ENCODE peak calls at places on chromosomes 5 and 9, in four cellular contexts. One of them, this sample, is unnamed.

GRCh38 chr9:93644397-93645088 is 68.2 kb downstream of the PHF2 start:
- DNase-seq in GM12878: no peak
- DNase-seq in SK-N-SH: no peak
- DNase-seq in HCT116: no peak
- DNase-seq in this sample: no peak

GRCh38 chr5:80059354-80059980 is 24.3 kb downstream of the THBS4 start:
- DNase-seq in GM12878: no peak
- DNase-seq in SK-N-SH: no peak
- DNase-seq in HCT116: no peak
- DNase-seq in this sample: no peak

GRCh38 chr5:67996596-67996995 is 219.0 kb upstream of the PIK3R1 start:
- DNase-seq in GM12878: no peak
- DNase-seq in SK-N-SH: no peak
- DNase-seq in HCT116: no peak
- DNase-seq in this sample: no peak

GRCh38 chr5:41507501-41507900 is 2.9 kb downstream of the PLCXD3 start:
- DNase-seq in GM12878: no peak
- DNase-seq in SK-N-SH: no peak
- DNase-seq in HCT116: no peak
- DNase-seq in this sample: no peak

GRCh38 chr9:128118971-128119665 is 8.4 kb downstream of the PTGES2 start:
- DNase-seq in GM12878: no peak
- DNase-seq in SK-N-SH: no peak
- DNase-seq in HCT116: no peak
- DNase-seq in this sample: no peak

GRCh38 chr5:64767959-64768357 is 533 bp downstream of the SREK1IP1 start:
- DNase-seq in GM12878: no peak
- DNase-seq in SK-N-SH: no peak
- DNase-seq in HCT116: no peak
- DNase-seq in this sample: no peak

GRCh38 chr9:120942186-120943001 is 15.8 kb upstream of the TRAF1 start:
- DNase-seq in GM12878: no peak
- DNase-seq in SK-N-SH: no peak
- DNase-seq in HCT116: no peak
- DNase-seq in this sample: no peak

GRCh38 chr5:93225748-93226147 is 355.3 kb downstream of the NR2F1-AS1 start:
- DNase-seq in GM12878: no peak
- DNase-seq in SK-N-SH: no peak
- DNase-seq in HCT116: no peak
- DNase-seq in this sample: no peak

GRCh38 chr9:35814106-35814840 is 569 bp downstream of the HINT2 start:
- DNase-seq in GM12878: no peak
- DNase-seq in SK-N-SH: peak
- DNase-seq in HCT116: no peak
- DNase-seq in this sample: peak

GRCh38 chr5:9380108-9380507 is 165.8 kb downstream of the SEMA5A start:
- DNase-seq in GM12878: no peak
- DNase-seq in SK-N-SH: no peak
- DNase-seq in HCT116: no peak
- DNase-seq in this sample: no peak

GRCh38 chr9:125749951-125750655 is 2.9 kb downstream of the PBX3 start:
- DNase-seq in GM12878: no peak
- DNase-seq in SK-N-SH: peak
- DNase-seq in HCT116: no peak
- DNase-seq in this sample: no peak

GRCh38 chr9:104772707-104773106 is 8.8 kb downstream of the NIPSNAP3B start:
- DNase-seq in GM12878: no peak
- DNase-seq in SK-N-SH: no peak
- DNase-seq in HCT116: no peak
- DNase-seq in this sample: no peak

GRCh38 chr5:158880514-158881001 is 219.2 kb downstream of the EBF1 start:
- DNase-seq in GM12878: no peak
- DNase-seq in SK-N-SH: no peak
- DNase-seq in HCT116: no peak
- DNase-seq in this sample: no peak

GRCh38 chr9:132753593-132753880 is 83.3 kb downstream of the GTF3C4 start:
- DNase-seq in GM12878: no peak
- DNase-seq in SK-N-SH: no peak
- DNase-seq in HCT116: no peak
- DNase-seq in this sample: no peak

GRCh38 chr9:11312976-11313375 is 700.2 kb upstream of the PTPRD start:
- DNase-seq in GM12878: no peak
- DNase-seq in SK-N-SH: no peak
- DNase-seq in HCT116: no peak
- DNase-seq in this sample: no peak

GRCh38 chr5:129973716-129974426 is 69.6 kb downstream of the CHSY3 start:
- DNase-seq in GM12878: no peak
- DNase-seq in SK-N-SH: no peak
- DNase-seq in HCT116: no peak
- DNase-seq in this sample: no peak

GRCh38 chr9:6680797-6681146 is 35.2 kb upstream of the GLDC start:
- DNase-seq in GM12878: no peak
- DNase-seq in SK-N-SH: peak
- DNase-seq in HCT116: no peak
- DNase-seq in this sample: no peak

GRCh38 chr5:138870611-138871010 is 4.5 kb downstream of the LRRTM2 start:
- DNase-seq in GM12878: no peak
- DNase-seq in SK-N-SH: peak
- DNase-seq in HCT116: no peak
- DNase-seq in this sample: no peak
- H3K4me3 ChIP-seq in GM12878: no peak
- H3K4me3 ChIP-seq in SK-N-SH: no peak
- H3K4me3 ChIP-seq in HCT116: no peak
- H3K4me3 ChIP-seq in this sample: no peak

DNA sequence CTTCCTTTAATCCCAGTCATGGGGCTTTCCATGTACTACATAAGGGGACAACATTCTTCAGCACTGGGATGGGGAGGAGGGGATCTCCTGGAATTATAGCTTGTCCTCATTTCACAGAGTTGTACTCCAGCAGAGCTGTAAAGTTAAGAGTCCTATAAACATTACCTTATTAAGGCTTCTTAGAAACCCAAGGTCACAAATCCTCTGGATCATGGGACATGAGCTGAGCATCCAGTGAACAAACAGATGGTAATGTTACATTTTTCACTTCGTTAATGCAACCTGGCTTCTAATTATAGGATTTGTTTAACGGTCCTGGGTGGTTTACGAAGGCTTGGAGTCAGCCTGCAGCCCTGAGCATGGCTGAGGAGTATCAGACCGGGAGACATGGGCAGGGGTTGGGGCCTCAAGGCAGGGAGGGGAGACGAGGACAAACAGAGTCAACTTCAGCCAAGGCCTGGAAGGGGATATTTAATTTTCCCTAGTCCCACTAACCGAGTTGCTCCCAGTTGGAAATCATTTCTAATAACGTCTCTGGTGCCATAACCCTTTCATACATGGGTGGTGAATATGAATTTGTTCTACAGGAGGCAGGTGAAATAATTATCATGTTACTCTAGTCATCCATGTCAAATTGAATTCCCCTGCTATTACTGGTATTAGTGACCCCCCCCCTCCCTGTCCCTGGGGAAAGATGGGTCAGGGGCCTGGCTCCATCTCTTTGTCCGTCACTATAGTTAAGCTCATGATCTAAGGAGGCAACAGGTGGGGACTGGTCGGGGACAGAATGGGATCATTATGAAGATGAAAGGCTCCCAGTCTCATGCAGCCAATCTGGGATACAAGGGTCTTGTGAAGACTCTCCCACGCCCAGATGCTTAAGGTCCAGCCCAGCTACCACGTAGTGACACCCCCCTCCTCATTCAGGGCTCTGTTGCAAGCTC is 10.7 kb upstream of the IL17B start:
- DNase-seq in GM12878: no peak
- DNase-seq in SK-N-SH: no peak
- DNase-seq in HCT116: no peak
- DNase-seq in this sample: no peak
- TF ChIP-seq YY1 in GM12878: no peak
- TF ChIP-seq YY1 in SK-N-SH: no peak
- TF ChIP-seq YY1 in HCT116: no peak
- TF ChIP-seq YY1 in this sample: no peak

DNA sequence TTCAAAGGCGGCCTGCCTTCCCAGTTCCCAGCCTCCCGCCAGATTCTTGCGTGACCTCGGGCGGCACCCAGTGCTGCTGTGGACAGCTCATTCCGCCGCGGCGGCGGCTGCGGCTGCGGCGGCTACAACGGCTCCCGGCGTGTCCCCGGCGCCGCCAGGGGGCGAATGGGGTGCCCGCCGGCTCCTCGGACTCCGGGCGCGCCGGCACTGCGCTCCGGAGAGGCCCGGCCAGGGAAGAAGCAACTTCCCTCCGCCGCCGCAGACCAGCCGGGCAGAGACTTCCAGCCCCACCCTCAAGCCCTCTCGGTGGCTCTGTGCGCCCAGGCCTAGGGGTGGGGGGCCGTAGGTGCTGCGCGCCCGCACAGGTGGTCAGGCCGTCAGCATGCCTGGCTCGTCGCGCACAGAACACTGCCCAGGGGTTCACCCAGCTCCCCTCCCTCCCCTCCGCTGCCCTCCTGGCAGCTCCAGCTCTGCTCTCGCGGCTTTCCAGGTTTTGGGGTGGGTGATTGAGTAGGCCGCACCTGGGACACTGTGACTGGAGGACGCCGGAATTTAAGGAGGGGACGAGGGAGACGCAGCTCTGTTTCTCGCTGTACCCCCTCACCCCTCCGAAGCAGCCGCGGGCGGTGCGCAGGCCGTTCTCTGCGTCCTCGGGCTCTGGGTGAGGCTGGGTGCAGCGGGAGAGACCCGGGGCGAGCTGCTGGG is 20.2 kb downstream of the IGIP start:
- DNase-seq in GM12878: no peak
- DNase-seq in SK-N-SH: peak
- DNase-seq in HCT116: no peak
- DNase-seq in this sample: no peak
- H3K4me3 ChIP-seq in GM12878: peak
- H3K4me3 ChIP-seq in SK-N-SH: peak
- H3K4me3 ChIP-seq in HCT116: peak
- H3K4me3 ChIP-seq in this sample: peak

GRCh38 chr5:151615431-151615830 is 24.3 kb upstream of the FAT2 start:
- DNase-seq in GM12878: no peak
- DNase-seq in SK-N-SH: no peak
- DNase-seq in HCT116: no peak
- DNase-seq in this sample: no peak
- TF ChIP-seq YY1 in GM12878: no peak
- TF ChIP-seq YY1 in SK-N-SH: no peak
- TF ChIP-seq YY1 in HCT116: no peak
- TF ChIP-seq YY1 in this sample: no peak

GRCh38 chr5:180375291-180375690 is 22.2 kb upstream of the GFPT2 start:
- DNase-seq in GM12878: no peak
- DNase-seq in SK-N-SH: no peak
- DNase-seq in HCT116: no peak
- DNase-seq in this sample: no peak
- H3K4me3 ChIP-seq in GM12878: no peak
- H3K4me3 ChIP-seq in SK-N-SH: no peak
- H3K4me3 ChIP-seq in HCT116: no peak
- H3K4me3 ChIP-seq in this sample: no peak

DNA sequence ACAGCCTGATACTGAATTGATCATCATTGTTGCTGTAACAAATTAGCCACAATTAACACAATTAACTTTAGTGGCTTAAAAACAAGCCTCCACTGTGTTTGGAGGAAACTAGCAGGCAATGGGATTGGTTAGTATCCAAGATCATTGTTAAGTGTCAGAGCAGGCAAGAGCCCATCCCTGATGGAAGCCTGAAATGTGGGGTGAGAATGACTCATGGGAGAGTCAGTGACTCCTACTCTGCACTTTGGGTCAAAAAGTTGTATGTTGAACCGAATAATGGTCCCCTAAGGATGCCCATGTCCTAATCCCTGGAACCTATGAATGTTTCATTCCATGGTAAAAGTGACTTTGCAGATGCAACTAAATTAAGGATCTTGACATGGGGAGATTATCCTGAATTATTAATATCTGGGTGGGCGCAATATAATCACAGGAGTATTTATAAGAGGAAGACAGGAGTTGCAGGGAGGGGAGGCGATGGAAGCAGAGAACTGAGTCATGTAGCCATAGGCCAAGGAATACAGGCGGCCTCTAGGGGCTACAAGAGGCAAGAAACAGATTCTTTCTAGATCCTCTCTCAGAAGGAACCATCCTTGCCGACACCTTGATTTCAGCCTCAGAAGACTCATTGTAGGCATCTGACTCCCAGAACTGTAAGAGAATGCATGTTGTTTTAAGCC is 28.8 kb downstream of the ALG2 start:
- DNase-seq in GM12878: no peak
- DNase-seq in SK-N-SH: no peak
- DNase-seq in HCT116: no peak
- DNase-seq in this sample: no peak
- TF ChIP-seq YY1 in GM12878: no peak
- TF ChIP-seq YY1 in SK-N-SH: no peak
- TF ChIP-seq YY1 in HCT116: no peak
- TF ChIP-seq YY1 in this sample: no peak

GRCh38 chr5:55343609-55344008 is 35.8 kb downstream of the MTREX start:
- DNase-seq in GM12878: no peak
- DNase-seq in SK-N-SH: no peak
- DNase-seq in HCT116: no peak
- DNase-seq in this sample: no peak

GRCh38 chr5:55344392-55344992 is 36.7 kb downstream of the MTREX start:
- DNase-seq in GM12878: no peak
- DNase-seq in SK-N-SH: peak
- DNase-seq in HCT116: peak
- DNase-seq in this sample: no peak

GRCh38 chr5:55345327-55345726 is 37.5 kb downstream of the MTREX start:
- DNase-seq in GM12878: no peak
- DNase-seq in SK-N-SH: no peak
- DNase-seq in HCT116: no peak
- DNase-seq in this sample: no peak

GRCh38 chr5:55338810-55339243 is 31.0 kb downstream of the MTREX start:
- DNase-seq in GM12878: peak
- DNase-seq in SK-N-SH: no peak
- DNase-seq in HCT116: no peak
- DNase-seq in this sample: no peak

DNA sequence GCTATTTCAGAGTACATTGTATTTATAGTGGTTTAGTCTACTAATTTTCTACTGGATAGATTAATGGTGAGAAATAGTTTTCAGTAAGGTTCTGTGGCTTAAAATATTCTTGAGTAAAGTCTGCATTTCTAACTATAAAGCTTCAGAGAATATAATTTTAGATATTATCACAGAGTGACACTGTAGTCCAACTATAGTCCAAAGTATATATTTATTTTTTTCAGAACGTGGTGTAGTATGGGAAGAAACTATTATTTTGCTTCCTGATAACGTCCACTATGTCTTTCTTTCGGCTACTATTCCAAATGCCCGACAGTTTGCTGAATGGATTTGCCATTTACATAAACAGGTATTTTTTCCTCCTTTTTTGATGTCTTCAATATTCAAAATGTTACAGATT is 35.3 kb downstream of the MTREX start:
- DNase-seq in GM12878: no peak
- DNase-seq in SK-N-SH: no peak
- DNase-seq in HCT116: no peak
- DNase-seq in this sample: no peak
- H3K4me3 ChIP-seq in GM12878: no peak
- H3K4me3 ChIP-seq in SK-N-SH: no peak
- H3K4me3 ChIP-seq in HCT116: no peak
- H3K4me3 ChIP-seq in this sample: no peak